ENCODE peak calls at places on chromosomes 13 and 19, in five cellular contexts. One of them, this sample, is unnamed.

GRCh38 chr19:46875657-46876056 is 14.9 kb downstream of the ARHGAP35 start:
- DNase-seq in AG04450: no peak
- DNase-seq in heart left ventricle: no peak
- DNase-seq in AG10803: no peak
- DNase-seq in mammary epithelial cell: no peak
- DNase-seq in this sample: no peak

GRCh38 chr13:95784161-95784880 is 107.4 kb downstream of the DNAJC3 start:
- DNase-seq in AG10803: peak
- DNase-seq in mammary epithelial cell: peak
- DNase-seq in AG04450: peak
- DNase-seq in heart left ventricle: no peak
- DNase-seq in this sample: peak

GRCh38 chr19:47145639-47146486 is 15.2 kb downstream of the SAE1 start:
- DNase-seq in AG04450: no peak
- DNase-seq in AG10803: no peak
- DNase-seq in mammary epithelial cell: no peak
- DNase-seq in heart left ventricle: no peak
- DNase-seq in this sample: no peak

GRCh38 chr19:35557539-35558399 is 5.7 kb downstream of the ATP4A start:
- DNase-seq in mammary epithelial cell: peak
- DNase-seq in AG10803: peak
- DNase-seq in AG04450: no peak
- DNase-seq in heart left ventricle: peak
- DNase-seq in this sample: peak

GRCh38 chr19:46201413-46202310 is 27.9 kb upstream of the IGFL1 start:
- DNase-seq in AG04450: no peak
- DNase-seq in mammary epithelial cell: peak
- DNase-seq in heart left ventricle: no peak
- DNase-seq in AG10803: no peak
- DNase-seq in this sample: peak

GRCh38 chr13:19644947-19645439 is 11.5 kb downstream of the MPHOSPH8 start:
- DNase-seq in heart left ventricle: no peak
- DNase-seq in AG04450: no peak
- DNase-seq in mammary epithelial cell: no peak
- DNase-seq in AG10803: no peak
- DNase-seq in this sample: no peak

GRCh38 chr19:45913874-45914830 is at the start of gene NANOS2:
- DNase-seq in mammary epithelial cell: no peak
- DNase-seq in heart left ventricle: peak
- DNase-seq in AG10803: no peak
- DNase-seq in AG04450: no peak
- DNase-seq in this sample: no peak

GRCh38 chr13:106772202-106772601 is 204.3 kb upstream of the ARGLU1 start:
- DNase-seq in AG04450: no peak
- DNase-seq in heart left ventricle: no peak
- DNase-seq in AG10803: no peak
- DNase-seq in mammary epithelial cell: no peak
- DNase-seq in this sample: no peak

DNA sequence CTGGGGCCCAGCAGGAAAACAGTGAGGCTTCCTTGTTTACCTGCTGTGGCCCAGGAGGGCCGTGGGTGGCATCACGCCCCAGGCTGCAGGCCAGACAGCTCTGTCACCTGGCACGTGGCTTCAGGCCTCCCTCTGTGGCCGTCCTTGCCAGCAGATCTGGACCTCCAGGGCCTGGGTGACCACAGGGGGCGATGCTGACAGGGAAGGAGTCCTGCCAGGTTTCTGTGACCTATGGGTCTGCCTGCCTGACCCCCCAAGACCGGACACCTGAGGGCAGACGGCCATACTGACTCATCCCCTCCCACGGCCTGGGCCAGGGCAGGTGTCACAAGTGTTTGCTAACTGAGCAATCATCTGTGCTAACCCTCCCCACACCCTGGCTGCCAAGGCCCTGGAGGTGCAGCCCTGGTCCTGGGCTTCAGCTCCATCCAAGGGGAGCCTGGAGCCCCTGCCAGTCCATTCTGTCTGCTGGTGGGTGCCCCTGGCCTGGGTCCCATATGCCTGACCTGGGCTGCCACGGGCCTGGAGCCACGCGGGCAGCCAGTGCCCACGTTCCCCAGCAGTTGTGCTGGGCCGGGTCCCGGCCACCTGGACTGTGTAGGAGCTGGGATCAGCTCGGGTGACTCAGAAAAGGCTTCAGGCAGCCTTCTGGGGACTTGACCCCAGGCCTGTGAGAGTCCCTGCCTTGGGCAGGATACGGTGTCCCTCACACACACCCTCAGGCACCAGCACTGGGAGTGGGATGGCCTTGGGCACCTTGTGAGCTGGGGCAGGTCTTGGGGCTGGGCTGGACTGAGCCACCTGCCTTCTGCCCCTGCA is 3.7 kb downstream of the CDC34 start:
- DNase-seq in mammary epithelial cell: peak
- DNase-seq in AG04450: no peak
- DNase-seq in heart left ventricle: no peak
- DNase-seq in AG10803: no peak
- DNase-seq in this sample: no peak
- TF ChIP-seq CTCF in mammary epithelial cell: peak
- TF ChIP-seq CTCF in AG04450: no peak
- TF ChIP-seq CTCF in heart left ventricle: no peak
- TF ChIP-seq CTCF in AG10803: no peak
- TF ChIP-seq CTCF in this sample: no peak

GRCh38 chr19:980133-980998 is 3.8 kb upstream of the WDR18 start:
- DNase-seq in heart left ventricle: no peak
- DNase-seq in AG10803: no peak
- DNase-seq in AG04450: no peak
- DNase-seq in mammary epithelial cell: no peak
- DNase-seq in this sample: no peak
- H3K4me3 ChIP-seq in heart left ventricle: no peak
- H3K4me3 ChIP-seq in AG10803: no peak
- H3K4me3 ChIP-seq in AG04450: no peak
- H3K4me3 ChIP-seq in mammary epithelial cell: no peak
- H3K4me3 ChIP-seq in this sample: no peak

GRCh38 chr19:33375156-33375744 is 1.7 kb downstream of the CEBPG start:
- DNase-seq in AG04450: no peak
- DNase-seq in AG10803: no peak
- DNase-seq in heart left ventricle: no peak
- DNase-seq in mammary epithelial cell: no peak
- DNase-seq in this sample: no peak

GRCh38 chr19:33375760-33376159 is 2.3 kb downstream of the CEBPG start:
- DNase-seq in mammary epithelial cell: peak
- DNase-seq in heart left ventricle: no peak
- DNase-seq in AG04450: no peak
- DNase-seq in AG10803: peak
- DNase-seq in this sample: peak

GRCh38 chr19:33376423-33376822 is 2.9 kb downstream of the CEBPG start:
- DNase-seq in heart left ventricle: peak
- DNase-seq in mammary epithelial cell: peak
- DNase-seq in AG10803: peak
- DNase-seq in AG04450: no peak
- DNase-seq in this sample: peak

GRCh38 chr19:33374406-33374703 is 846 bp downstream of the CEBPG start:
- DNase-seq in mammary epithelial cell: peak
- DNase-seq in heart left ventricle: no peak
- DNase-seq in AG10803: peak
- DNase-seq in AG04450: no peak
- DNase-seq in this sample: peak

DNA sequence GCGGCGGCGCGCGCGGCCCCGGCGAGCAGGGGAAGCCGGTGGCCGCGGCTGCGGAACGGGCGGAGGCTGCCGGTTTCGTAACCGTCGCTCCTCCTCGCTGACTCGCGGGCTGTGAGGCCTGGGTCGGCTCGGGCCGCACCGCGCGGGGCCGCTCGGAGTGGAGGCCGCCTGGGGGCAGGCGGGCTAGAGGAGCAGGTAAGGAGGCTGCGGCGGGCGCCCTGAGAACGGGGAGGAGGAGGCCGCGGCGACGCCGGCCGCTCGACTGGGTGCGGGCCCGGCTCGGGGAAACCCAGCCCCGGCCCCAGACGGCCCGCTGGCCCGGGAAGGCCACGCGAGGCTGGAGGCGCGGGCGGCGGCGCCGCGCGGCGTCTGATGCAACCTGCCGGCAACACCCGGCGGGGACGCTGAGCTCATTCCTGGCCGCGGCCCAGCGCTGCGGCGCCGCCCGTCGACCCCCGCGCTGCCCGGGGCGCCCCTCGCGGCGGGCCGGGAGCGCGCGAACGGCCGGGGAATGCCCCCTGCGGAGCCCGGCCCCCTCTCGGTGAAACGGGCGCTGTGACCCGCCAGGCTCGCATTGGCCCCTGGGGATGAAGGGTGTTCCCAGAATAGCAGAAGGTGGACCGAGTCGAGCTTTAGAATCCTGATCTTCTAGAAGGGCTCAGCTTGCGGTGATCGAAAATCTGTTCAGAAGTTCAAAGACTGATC is at the start of gene CEBPG:
- DNase-seq in AG10803: peak
- DNase-seq in heart left ventricle: peak
- DNase-seq in AG04450: no peak
- DNase-seq in mammary epithelial cell: peak
- DNase-seq in this sample: peak
- TF ChIP-seq CTCF in AG10803: no peak
- TF ChIP-seq CTCF in heart left ventricle: peak
- TF ChIP-seq CTCF in AG04450: peak
- TF ChIP-seq CTCF in mammary epithelial cell: peak
- TF ChIP-seq CTCF in this sample: no peak

GRCh38 chr13:27926644-27927434 is 7.0 kb downstream of the PDX1 start:
- DNase-seq in AG04450: no peak
- DNase-seq in AG10803: no peak
- DNase-seq in mammary epithelial cell: no peak
- DNase-seq in heart left ventricle: no peak
- DNase-seq in this sample: no peak
- H3K4me3 ChIP-seq in AG04450: no peak
- H3K4me3 ChIP-seq in AG10803: no peak
- H3K4me3 ChIP-seq in mammary epithelial cell: no peak
- H3K4me3 ChIP-seq in heart left ventricle: no peak
- H3K4me3 ChIP-seq in this sample: no peak

DNA sequence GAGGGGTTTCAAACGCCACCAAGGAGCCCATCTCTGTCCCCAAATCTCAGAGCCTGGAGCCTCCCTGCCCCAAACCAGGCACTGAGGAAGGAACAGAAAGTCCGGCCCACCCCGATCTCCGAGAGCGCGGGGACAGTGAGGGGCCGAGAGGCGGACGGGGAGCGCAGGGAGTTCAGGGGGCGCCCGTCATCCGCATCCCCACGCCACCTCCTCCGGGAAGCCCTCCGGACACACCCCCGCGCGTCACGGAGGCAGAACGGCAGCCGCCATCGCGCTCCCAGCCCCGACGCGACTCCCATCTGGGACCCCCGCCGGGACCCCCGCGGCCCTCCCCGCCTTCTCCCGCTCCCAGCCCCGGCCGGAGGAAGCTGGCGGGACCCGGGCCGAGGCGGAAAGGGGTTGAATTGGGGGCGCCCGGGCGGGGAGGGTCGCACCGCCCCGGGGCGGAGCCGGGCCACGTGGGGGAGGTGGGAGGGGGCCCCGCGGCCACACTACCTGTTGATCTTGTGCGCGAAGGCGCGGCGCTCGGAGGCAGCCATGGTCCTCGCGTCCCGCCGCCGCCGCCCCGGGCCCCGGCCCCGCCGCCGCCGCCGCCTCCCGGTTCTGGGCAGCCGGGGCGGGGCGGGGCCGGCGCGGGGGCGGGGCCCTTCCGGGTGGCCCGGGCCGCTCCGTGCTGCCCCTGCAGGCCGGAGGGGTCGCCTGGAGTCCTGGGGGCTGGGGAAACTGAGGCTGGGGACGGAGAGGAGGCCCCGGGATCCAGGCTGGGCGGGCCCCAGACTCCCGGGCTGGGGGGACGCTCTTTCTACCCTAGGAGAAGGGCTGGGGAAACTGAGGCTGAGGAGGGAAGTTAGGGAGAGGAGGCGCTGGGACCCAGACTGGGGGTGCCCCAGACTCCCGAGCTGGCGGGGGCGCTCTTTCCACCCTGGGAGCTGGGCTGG is at the start of gene DOCK6:
- DNase-seq in mammary epithelial cell: no peak
- DNase-seq in heart left ventricle: no peak
- DNase-seq in AG04450: no peak
- DNase-seq in AG10803: no peak
- DNase-seq in this sample: no peak
- TF ChIP-seq CTCF in mammary epithelial cell: peak
- TF ChIP-seq CTCF in heart left ventricle: peak
- TF ChIP-seq CTCF in AG04450: peak
- TF ChIP-seq CTCF in AG10803: peak
- TF ChIP-seq CTCF in this sample: peak

GRCh38 chr13:47291116-47291656 is 394.3 kb upstream of the HTR2A start:
- DNase-seq in AG04450: no peak
- DNase-seq in mammary epithelial cell: no peak
- DNase-seq in heart left ventricle: no peak
- DNase-seq in AG10803: no peak
- DNase-seq in this sample: peak
- H3K4me3 ChIP-seq in AG04450: no peak
- H3K4me3 ChIP-seq in mammary epithelial cell: no peak
- H3K4me3 ChIP-seq in heart left ventricle: no peak
- H3K4me3 ChIP-seq in AG10803: no peak
- H3K4me3 ChIP-seq in this sample: no peak

GRCh38 chr19:4660181-4660791 is 9.9 kb downstream of the MYDGF start:
- DNase-seq in heart left ventricle: no peak
- DNase-seq in mammary epithelial cell: no peak
- DNase-seq in AG10803: no peak
- DNase-seq in AG04450: no peak
- DNase-seq in this sample: peak
- TF ChIP-seq CTCF in heart left ventricle: peak
- TF ChIP-seq CTCF in mammary epithelial cell: peak
- TF ChIP-seq CTCF in AG10803: peak
- TF ChIP-seq CTCF in AG04450: peak
- TF ChIP-seq CTCF in this sample: peak

DNA sequence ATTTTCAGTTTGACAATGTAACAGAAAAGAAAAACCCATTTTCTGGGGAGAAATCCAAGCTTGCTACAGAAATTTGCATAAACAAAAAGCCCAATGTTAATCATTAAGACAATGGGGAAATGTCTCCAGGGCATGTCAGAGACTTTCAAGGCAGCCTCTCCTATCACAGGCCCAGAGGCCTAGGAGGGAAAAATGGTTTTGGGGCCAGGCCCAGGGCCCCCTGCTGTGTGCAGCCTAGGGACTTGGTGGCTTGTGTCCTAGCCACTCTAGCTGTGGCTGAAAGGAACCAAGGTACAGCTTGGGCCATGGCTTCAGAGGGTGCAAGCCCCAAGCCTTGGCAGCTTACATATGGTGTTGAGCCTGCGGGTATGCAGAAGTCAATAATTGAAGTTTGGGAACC is 8.0 kb upstream of the TEX30 start:
- DNase-seq in mammary epithelial cell: no peak
- DNase-seq in AG04450: no peak
- DNase-seq in AG10803: no peak
- DNase-seq in heart left ventricle: no peak
- DNase-seq in this sample: no peak
- H3K4me3 ChIP-seq in mammary epithelial cell: no peak
- H3K4me3 ChIP-seq in AG04450: no peak
- H3K4me3 ChIP-seq in AG10803: no peak
- H3K4me3 ChIP-seq in heart left ventricle: no peak
- H3K4me3 ChIP-seq in this sample: no peak